ENCODE peak calls at places on chromosome 3, in nine cellular contexts. C is neural progenitor cell; D is CD8-positive, alpha-beta T cell; Y is caudate nucleus; K is suprapubic skin; P is left ventricle myocardium inferior; V is SK-N-SH; J is psoas muscle; T is astrocyte. B is an unnamed sample.

GRCh38 chr3:49799761-49800160 is at the start of gene CDHR4:
- DNase-seq in C (no peak), D (no peak), Y (no peak), K (no peak), P (no peak), V (no peak), J (peak), T (peak), B (no peak)

GRCh38 chr3:179452166-179452544 is 885 bp upstream of the GNB4 start:
- DNase-seq in C (no peak), D (no peak), Y (no peak), K (no peak), P (no peak), V (no peak), J (no peak), T (peak), B (no peak)

GRCh38 chr3:76657909-76658308 is 382.0 kb upstream of the ROBO2 start:
- DNase-seq in C (no peak), D (no peak), Y (no peak), K (no peak), P (no peak), V (no peak), J (no peak), T (no peak), B (no peak)

GRCh38 chr3:112382543-112383160 is 49.7 kb downstream of the CD200 start:
- DNase-seq in C (no peak), D (no peak), Y (no peak), K (no peak), P (no peak), V (no peak), J (no peak), T (peak), B (no peak)

GRCh38 chr3:142929109-142929508 is 34.4 kb downstream of the PAQR9 start:
- DNase-seq in C (peak), D (no peak), Y (no peak), K (no peak), P (peak), V (no peak), J (peak), T (no peak), B (no peak)

GRCh38 chr3:12507871-12508281 is 23.6 kb downstream of the TSEN2 start:
- DNase-seq in C (no peak), D (no peak), Y (no peak), K (no peak), P (no peak), V (peak), J (peak), T (peak), B (no peak)

GRCh38 chr3:44355634-44356033 is 17.1 kb downstream of the TCAIM start:
- DNase-seq in C (no peak), D (no peak), Y (no peak), K (no peak), P (no peak), V (no peak), J (no peak), T (peak), B (no peak)

GRCh38 chr3:187667526-187667925 is 2.7 kb downstream of the SST start:
- DNase-seq in C (no peak), D (no peak), Y (no peak), K (no peak), P (no peak), V (no peak), J (no peak), T (no peak), B (no peak)

GRCh38 chr3:160226026-160226739 is 961 bp downstream of the C3orf80 start:
- DNase-seq in C (peak), D (no peak), Y (no peak), K (no peak), P (no peak), V (peak), J (no peak), T (no peak), B (no peak)

GRCh38 chr3:107953707-107954106 is 137.1 kb downstream of the CD47 start:
- DNase-seq in C (no peak), D (no peak), Y (no peak), K (no peak), P (no peak), V (no peak), J (no peak), T (no peak), B (no peak)

GRCh38 chr3:171451915-171452707 is 8.1 kb downstream of the TNIK start:
- DNase-seq in C (no peak), D (no peak), Y (no peak), K (no peak), P (no peak), V (no peak), J (no peak), T (no peak), B (no peak)

GRCh38 chr3:55605837-55606236 is 118.7 kb upstream of the WNT5A start:
- DNase-seq in C (no peak), D (no peak), Y (no peak), K (no peak), P (no peak), V (no peak), J (no peak), T (no peak), B (no peak)

GRCh38 chr3:32815812-32816438 is 1.9 kb upstream of the TRIM71 start:
- DNase-seq in C (peak), D (no peak), Y (no peak), K (peak), P (no peak), V (no peak), J (no peak), T (no peak), B (no peak)

GRCh38 chr3:143581972-143582722 is 266.1 kb downstream of the SLC9A9 start:
- DNase-seq in C (no peak), D (no peak), Y (no peak), K (no peak), P (no peak), V (no peak), J (no peak), T (no peak), B (no peak)

GRCh38 chr3:194688207-194688711 is 2.6 kb downstream of the FAM43A start:
- DNase-seq in C (peak), D (peak), Y (no peak), K (no peak), P (peak), V (peak), J (peak), T (no peak), B (peak)

GRCh38 chr3:68336042-68336441 is 596.3 kb downstream of the TAFA4 start:
- DNase-seq in C (no peak), D (no peak), Y (no peak), K (no peak), P (no peak), V (no peak), J (no peak), T (no peak), B (no peak)

DNA sequence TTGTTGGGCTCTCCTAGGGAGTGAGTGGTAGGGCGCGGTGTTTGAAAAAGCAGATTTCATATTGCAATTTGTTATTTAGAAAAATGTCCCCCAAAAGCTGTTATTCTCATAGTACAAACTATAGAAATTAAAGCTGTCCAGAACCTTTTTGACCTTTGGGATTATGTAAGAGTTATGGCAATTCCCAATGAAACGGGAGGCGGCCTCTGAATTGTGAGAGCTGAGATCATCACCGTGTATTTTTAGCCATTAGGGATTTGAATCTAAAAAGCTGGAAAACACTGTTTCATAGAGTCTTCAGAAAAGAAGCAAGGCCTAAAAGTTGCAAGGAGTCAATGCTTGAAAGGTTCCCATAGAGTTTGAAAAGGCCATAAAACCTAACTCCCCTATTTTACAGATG is 38.6 kb upstream of the SLC25A26 start:
- DNase-seq in C (no peak), D (no peak), Y (no peak), K (peak), P (no peak), V (no peak), J (no peak), T (no peak), B (no peak)
- H3K27ac ChIP-seq in C (no peak), D (no peak), Y (no peak), K (no peak), P (peak), V (no peak), J (no peak), T (no peak), B (no peak)

GRCh38 chr3:52346623-52347530 is 30.8 kb downstream of the DNAH1 start:
- DNase-seq in C (no peak), D (no peak), Y (no peak), K (no peak), P (no peak), V (no peak), J (no peak), T (peak), B (no peak)
- H3K27ac ChIP-seq in C (no peak), D (no peak), Y (no peak), K (no peak), P (peak), V (no peak), J (peak), T (no peak), B (no peak)

GRCh38 chr3:136741063-136741462 is 11.1 kb downstream of the STAG1 start:
- DNase-seq in C (no peak), D (no peak), Y (no peak), K (no peak), P (no peak), V (no peak), J (no peak), T (no peak), B (no peak)
- H3K27ac ChIP-seq in C (no peak), D (no peak), Y (no peak), K (no peak), P (no peak), V (no peak), J (no peak), T (no peak), B (no peak)

GRCh38 chr3:149717391-149718056 is 34.8 kb downstream of the COMMD2 start:
- DNase-seq in C (peak), D (peak), Y (no peak), K (no peak), P (no peak), V (peak), J (no peak), T (peak), B (no peak)
- H3K27ac ChIP-seq in C (no peak), D (no peak), Y (no peak), K (no peak), P (no peak), V (no peak), J (no peak), T (no peak), B (no peak)

GRCh38 chr3:48188266-48189201 is at the start of gene CDC25A:
- DNase-seq in C (peak), D (peak), Y (peak), K (peak), P (peak), V (peak), J (peak), T (peak), B (peak)

GRCh38 chr3:48184299-48184698 is 3.9 kb downstream of the CDC25A start:
- DNase-seq in C (no peak), D (no peak), Y (no peak), K (no peak), P (no peak), V (no peak), J (no peak), T (no peak), B (no peak)

GRCh38 chr3:48187579-48188265 is 495 bp downstream of the CDC25A start:
- DNase-seq in C (no peak), D (peak), Y (no peak), K (no peak), P (peak), V (peak), J (peak), T (no peak), B (no peak)

GRCh38 chr3:48186993-48187578 is 1.1 kb downstream of the CDC25A start:
- DNase-seq in C (peak), D (no peak), Y (no peak), K (no peak), P (no peak), V (no peak), J (no peak), T (no peak), B (no peak)

DNA sequence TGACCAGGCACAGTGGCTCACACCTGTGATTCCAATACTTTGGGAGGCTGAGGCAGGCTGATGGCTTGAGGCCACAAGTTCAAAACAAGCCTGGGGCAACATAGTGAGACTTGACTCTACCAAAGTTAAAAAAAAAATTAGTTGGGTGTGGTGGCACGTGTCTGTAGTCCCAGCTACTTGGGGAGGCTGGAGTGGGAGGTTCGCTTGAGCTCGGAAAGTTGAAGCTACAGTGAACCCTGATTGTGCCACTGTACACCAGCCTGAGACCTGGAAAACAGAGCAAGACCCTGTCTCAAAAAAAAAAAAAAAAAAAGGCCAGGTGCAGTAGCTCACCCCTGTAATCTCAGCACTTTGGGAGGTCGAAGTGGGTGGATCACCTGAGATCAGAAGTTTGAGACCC is 3.1 kb downstream of the CDC25A start:
- DNase-seq in C (no peak), D (no peak), Y (no peak), K (no peak), P (no peak), V (no peak), J (no peak), T (no peak), B (no peak)
- H3K27ac ChIP-seq in C (no peak), D (no peak), Y (no peak), K (no peak), P (no peak), V (no peak), J (no peak), T (no peak), B (no peak)

DNA sequence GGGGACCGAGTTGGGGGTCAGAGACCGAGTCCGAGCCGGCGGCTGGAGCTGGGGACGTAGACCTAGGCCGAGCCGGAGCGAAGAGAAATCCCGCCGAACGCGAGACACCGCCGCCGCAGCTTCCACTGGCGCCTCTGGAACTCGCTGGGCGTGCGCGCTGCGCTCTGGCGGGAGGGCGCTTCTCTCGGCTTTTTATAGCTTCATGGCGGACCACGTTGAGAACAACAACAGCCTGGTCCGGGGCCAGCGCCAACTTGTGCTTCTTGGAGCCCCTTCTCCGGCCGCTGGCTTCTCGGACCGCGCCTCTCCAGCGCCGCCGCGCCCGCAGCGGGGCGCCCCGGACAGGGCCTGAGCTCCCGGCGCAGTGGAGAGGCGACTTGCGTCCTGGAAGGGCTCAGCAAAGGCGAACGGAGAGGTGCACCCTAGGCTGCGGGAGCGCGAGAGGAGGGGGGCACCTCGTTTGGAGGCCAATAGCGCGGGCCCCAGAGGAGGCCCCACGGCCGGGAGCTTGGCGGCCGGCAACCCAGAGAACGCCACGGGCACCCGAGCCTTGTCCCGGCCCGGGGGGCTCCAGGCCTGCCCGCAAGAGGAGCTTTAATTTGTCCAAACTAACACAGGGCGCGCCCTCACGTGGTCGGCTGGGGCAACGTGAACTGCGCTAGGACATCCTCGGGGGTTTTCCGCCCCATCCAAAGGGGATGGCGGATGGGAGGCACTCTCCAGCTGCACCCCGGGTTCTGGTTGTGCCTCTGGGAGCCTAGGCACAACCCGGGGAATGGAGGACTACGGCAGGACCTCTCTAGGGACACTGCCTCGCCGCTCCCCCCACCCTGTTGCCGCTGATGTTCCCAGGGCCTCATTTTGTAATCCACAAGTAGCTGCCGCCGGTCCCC is 37.7 kb downstream of the HMCES start:
- DNase-seq in C (peak), D (peak), Y (peak), K (peak), P (peak), V (peak), J (peak), T (peak), B (peak)
- H3K27ac ChIP-seq in C (peak), D (peak), Y (peak), K (peak), P (peak), V (peak), J (peak), T (peak), B (peak)

GRCh38 chr3:172746476-172746875 is 4.0 kb upstream of the ECT2 start:
- DNase-seq in C (no peak), D (no peak), Y (no peak), K (no peak), P (no peak), V (no peak), J (no peak), T (peak), B (no peak)

GRCh38 chr3:172750368-172751187 is at the start of gene ECT2:
- DNase-seq in C (peak), D (peak), Y (peak), K (peak), P (peak), V (peak), J (peak), T (peak), B (peak)

GRCh38 chr3:172750069-172750367 is 508 bp upstream of the ECT2 start:
- DNase-seq in C (no peak), D (peak), Y (no peak), K (no peak), P (no peak), V (no peak), J (no peak), T (no peak), B (no peak)

GRCh38 chr3:172751188-172751571 is 654 bp downstream of the ECT2 start:
- DNase-seq in C (peak), D (no peak), Y (no peak), K (no peak), P (no peak), V (peak), J (no peak), T (no peak), B (no peak)

DNA sequence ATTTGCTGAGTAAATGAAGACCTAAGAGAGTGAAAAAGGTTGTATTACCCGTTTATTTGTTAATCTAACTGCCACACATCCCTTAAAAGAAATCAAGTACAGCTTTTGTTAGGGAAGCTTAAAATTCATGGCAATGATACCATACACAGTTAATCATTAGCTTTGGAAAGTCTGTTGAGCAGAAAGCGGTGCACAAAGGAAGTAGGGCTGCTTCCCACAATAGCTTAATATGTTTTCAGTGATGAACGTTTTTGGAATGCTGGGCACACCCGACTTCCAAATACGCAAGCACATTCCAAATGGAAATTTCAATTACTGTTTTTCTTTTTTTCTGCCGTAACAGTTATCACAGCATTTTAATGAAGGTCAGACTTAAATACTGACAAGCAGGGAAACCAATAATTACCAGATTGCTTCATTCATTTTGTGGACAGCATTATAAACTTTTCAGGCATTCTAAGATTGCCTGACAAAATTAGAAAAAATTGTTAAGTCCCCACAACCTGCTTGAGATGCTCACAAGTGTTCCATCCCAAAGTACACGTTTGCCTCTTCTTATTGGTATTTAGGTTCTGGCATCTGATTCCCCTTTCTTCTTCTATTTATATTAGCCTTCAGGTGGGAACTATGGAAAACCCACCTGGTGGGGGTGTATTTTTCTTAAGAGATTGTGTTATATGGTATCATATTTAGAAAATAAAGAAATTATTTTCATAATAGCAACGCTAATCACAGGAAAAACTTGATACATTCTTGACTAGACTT is 1.1 kb upstream of the ECT2 start:
- DNase-seq in C (no peak), D (no peak), Y (no peak), K (no peak), P (no peak), V (no peak), J (no peak), T (peak), B (no peak)
- H3K27ac ChIP-seq in C (no peak), D (peak), Y (peak), K (peak), P (peak), V (peak), J (peak), T (peak), B (peak)